ENCODE peak calls at places on chromosomes 11 and 22, in five cellular contexts. S is SK-N-SH, B is K562, F is GM12878, V is HCT116. T is an unnamed sample.
A peak's percentile ranks its signal among the peaks of the same experiment; 100 is the strongest.

GRCh38 chr22:27173530-27173929 is 516.1 kb downstream of the MIAT start:
- DNase-seq in B (no peak), F (no peak), S (no peak), V (no peak), T (no peak)

GRCh38 chr11:66676279-66676919 is 1.3 kb downstream of the RBM4B start:
- DNase-seq in B (peak; percentile 16), V (no peak), F (no peak), S (no peak), T (no peak)

GRCh38 chr11:85953491-85954143 is 98.4 kb downstream of the CCDC83 start:
- DNase-seq in F (no peak), S (no peak), B (peak; percentile 14), V (no peak), T (no peak)

GRCh38 chr22:49301398-49302149 is 526.1 kb downstream of the BRD1 start:
- DNase-seq in S (no peak), B (no peak), V (no peak), F (no peak), T (no peak)

GRCh38 chr11:18669629-18670162 is 28.9 kb upstream of the TMEM86A start:
- DNase-seq in B (no peak), V (peak; percentile 12), F (no peak), S (peak; percentile 10), T (no peak)

GRCh38 chr22:50526849-50527801 is 1.7 kb upstream of the SCO2 start:
- DNase-seq in B (peak; percentile 81), F (no peak), V (no peak), S (peak; percentile 77), T (peak; percentile 70)

GRCh38 chr22:41699264-41700104 is at the start of gene MEI1:
- DNase-seq in B (no peak), S (no peak), V (no peak), F (peak; percentile 57), T (no peak)

GRCh38 chr11:86160546-86161149 is 83.9 kb upstream of the EED start:
- DNase-seq in V (no peak), B (no peak), F (no peak), S (no peak), T (peak; percentile 76)

GRCh38 chr22:19765477-19766234 is 5.1 kb downstream of the TBX1 start:
- DNase-seq in S (no peak), V (no peak), F (no peak), B (peak; percentile 64), T (no peak)

GRCh38 chr11:110679323-110679980 is 32.8 kb downstream of the ARHGAP20 start:
- DNase-seq in V (no peak), F (no peak), B (no peak), S (no peak), T (no peak)

GRCh38 chr11:17528181-17528691 is 16.0 kb downstream of the USH1C start:
- DNase-seq in B (peak; percentile 77), F (no peak), S (peak; percentile 88), V (no peak), T (peak; percentile 23)

GRCh38 chr11:63939351-63939920 is 634 bp downstream of the NAA40 start:
- DNase-seq in S (no peak), B (peak; percentile 44), V (no peak), F (no peak), T (no peak)

GRCh38 chr11:124627546-124627945 is 4.9 kb downstream of the TBRG1 start:
- DNase-seq in F (no peak), B (no peak), V (no peak), S (no peak), T (no peak)

GRCh38 chr11:124625504-124626168 is 3.0 kb downstream of the TBRG1 start:
- DNase-seq in F (no peak), B (no peak), S (no peak), V (no peak), T (no peak)

GRCh38 chr11:124618863-124619262 is 3.8 kb upstream of the TBRG1 start:
- DNase-seq in V (no peak), S (no peak), B (no peak), F (no peak), T (no peak)

GRCh38 chr11:124622531-124623451 is at the start of gene TBRG1:
- DNase-seq in F (peak; percentile 50), V (peak; percentile 75), S (peak; percentile 96), B (peak; percentile 94), T (peak; percentile 92)

GRCh38 chr11:124623861-124624525 is 1.3 kb downstream of the TBRG1 start:
- DNase-seq in B (no peak), S (no peak), F (no peak), V (no peak), T (no peak)
- TF ChIP-seq ZBTB33 in B (no peak), S (no peak), F (no peak), V (no peak), T (no peak)

GRCh38 chr11:12413141-12414055 is 36.0 kb downstream of the PARVA start:
- DNase-seq in V (no peak), F (no peak), S (no peak), B (no peak), T (no peak)
- TF ChIP-seq ZBTB33 in V (no peak), F (no peak), S (no peak), B (no peak), T (no peak)

DNA sequence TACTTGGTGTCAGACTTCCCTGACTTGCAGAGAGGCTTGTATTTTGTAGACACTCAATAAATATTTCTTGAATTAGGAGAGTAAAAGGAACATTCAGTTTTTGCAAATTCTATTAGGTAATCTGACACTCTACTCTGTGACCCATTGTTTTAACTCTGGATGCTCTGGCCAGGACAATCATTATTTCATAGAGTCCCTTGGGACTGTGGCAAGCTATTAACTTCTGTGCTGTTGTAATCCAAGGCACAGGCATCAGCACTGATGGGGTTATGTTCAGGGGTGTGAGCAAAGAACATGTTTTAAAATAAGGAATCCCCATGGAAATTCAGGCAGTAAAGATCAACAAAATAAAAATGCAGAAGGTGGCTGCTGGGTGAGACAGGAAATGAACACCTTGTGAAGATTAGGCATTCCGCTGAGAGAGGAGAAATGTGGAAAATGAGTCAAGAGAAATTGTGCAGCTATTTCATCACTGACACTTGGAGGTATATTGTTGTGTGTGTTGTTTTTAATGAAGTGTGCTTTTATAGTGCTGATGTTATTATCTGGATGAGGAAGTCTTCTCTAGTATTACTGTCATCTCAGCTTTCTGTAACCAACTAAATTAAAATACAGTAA is 175.2 kb downstream of the WNT11 start:
- DNase-seq in S (no peak), B (no peak), V (no peak), F (no peak), T (no peak)
- TF ChIP-seq ZBTB33 in S (no peak), B (no peak), V (no peak), F (no peak), T (no peak)

GRCh38 chr22:46976598-46976997 is 214.1 kb downstream of the TBC1D22A start:
- DNase-seq in V (no peak), B (no peak), F (no peak), S (no peak), T (no peak)

GRCh38 chr22:46974631-46975585 is 212.5 kb downstream of the TBC1D22A start:
- DNase-seq in B (no peak), V (no peak), S (no peak), F (no peak), T (no peak)

GRCh38 chr22:46974077-46974476 is 211.6 kb downstream of the TBC1D22A start:
- DNase-seq in V (no peak), S (no peak), B (no peak), F (no peak), T (no peak)

GRCh38 chr22:46977656-46978343 is 215.3 kb downstream of the TBC1D22A start:
- DNase-seq in B (no peak), F (no peak), S (no peak), V (no peak), T (no peak)

DNA sequence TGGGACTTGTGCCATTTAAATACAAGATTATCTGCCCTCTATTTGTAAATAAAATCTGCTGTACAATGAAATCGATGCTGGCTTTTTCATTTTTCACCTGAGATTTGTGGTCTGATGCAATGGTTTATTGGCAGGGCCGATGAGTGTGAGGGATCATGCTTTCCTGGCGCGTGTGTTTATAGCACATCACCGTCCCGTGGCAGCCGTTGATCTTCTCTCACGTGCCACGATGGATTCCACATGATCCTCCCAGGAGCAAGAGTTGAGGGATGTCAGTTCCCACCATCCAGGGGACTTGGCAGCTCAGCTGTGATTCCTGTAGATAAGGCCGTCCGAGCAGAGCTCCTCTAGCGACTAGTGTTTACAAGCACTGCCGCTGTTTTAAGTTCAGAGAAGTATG is 213.7 kb downstream of the TBC1D22A start:
- DNase-seq in S (no peak), B (no peak), F (no peak), V (no peak), T (no peak)
- TF ChIP-seq ZBTB33 in S (no peak), B (no peak), F (no peak), V (no peak), T (no peak)

GRCh38 chr11:73576226-73576625 is 21.7 kb downstream of the FAM168A start:
- DNase-seq in F (no peak), V (no peak), S (no peak), B (no peak), T (no peak)
- TF ChIP-seq ZBTB33 in F (no peak), V (no peak), S (no peak), B (no peak), T (no peak)

GRCh38 chr11:125412177-125412496 is 83.9 kb downstream of the FEZ1 start:
- DNase-seq in F (no peak), B (no peak), S (no peak), V (no peak), T (no peak)
- TF ChIP-seq ZBTB33 in F (no peak), B (no peak), S (no peak), V (no peak), T (no peak)

GRCh38 chr11:93099811-93100210 is 98.0 kb downstream of the SLC36A4 start:
- DNase-seq in F (no peak), V (no peak), B (no peak), S (no peak), T (no peak)
- TF ChIP-seq ZBTB33 in F (no peak), V (no peak), B (no peak), S (no peak), T (no peak)

T was measured in HepG2.